ENCODE peak calls at places on chromosomes 2 and 18, in eight cellular contexts. One of them, this sample, is unnamed.

GRCh38 chr2:173881466-173881865 is 83.7 kb downstream of the SP3 start:
- DNase-seq in heart left ventricle: no peak
- DNase-seq in GM12865: no peak
- DNase-seq in ascending aorta: no peak
- DNase-seq in NT2/D1: no peak
- DNase-seq in epithelial cell of proximal tubule: no peak
- DNase-seq in tibial artery: peak; percentile 45
- DNase-seq in neural progenitor cell: no peak
- DNase-seq in this sample: no peak

GRCh38 chr18:61333746-61334490 is 688 bp downstream of the CDH20 start:
- DNase-seq in tibial artery: no peak
- DNase-seq in epithelial cell of proximal tubule: no peak
- DNase-seq in NT2/D1: peak; percentile 1
- DNase-seq in GM12865: no peak
- DNase-seq in neural progenitor cell: peak; percentile 61
- DNase-seq in heart left ventricle: peak; percentile 18
- DNase-seq in ascending aorta: no peak
- DNase-seq in this sample: no peak

GRCh38 chr2:16216555-16216938 is 276.2 kb downstream of the MYCN start:
- DNase-seq in neural progenitor cell: peak; percentile 25
- DNase-seq in NT2/D1: no peak
- DNase-seq in tibial artery: no peak
- DNase-seq in heart left ventricle: no peak
- DNase-seq in ascending aorta: no peak
- DNase-seq in epithelial cell of proximal tubule: no peak
- DNase-seq in GM12865: no peak
- DNase-seq in this sample: no peak

GRCh38 chr2:68018727-68019126 is 44.1 kb downstream of the C1D start:
- DNase-seq in heart left ventricle: no peak
- DNase-seq in epithelial cell of proximal tubule: no peak
- DNase-seq in neural progenitor cell: no peak
- DNase-seq in tibial artery: no peak
- DNase-seq in GM12865: no peak
- DNase-seq in ascending aorta: no peak
- DNase-seq in NT2/D1: no peak
- DNase-seq in this sample: no peak

GRCh38 chr2:56008661-56009411 is 85.3 kb upstream of the EFEMP1 start:
- DNase-seq in GM12865: no peak
- DNase-seq in epithelial cell of proximal tubule: peak; percentile 52
- DNase-seq in ascending aorta: no peak
- DNase-seq in heart left ventricle: peak; percentile 61
- DNase-seq in neural progenitor cell: peak; percentile 94
- DNase-seq in NT2/D1: peak; percentile 49
- DNase-seq in tibial artery: peak; percentile 60
- DNase-seq in this sample: peak; percentile 6

GRCh38 chr2:177489719-177490301 is 97.2 kb downstream of the AGPS start:
- DNase-seq in GM12865: peak; percentile 9
- DNase-seq in ascending aorta: no peak
- DNase-seq in heart left ventricle: no peak
- DNase-seq in neural progenitor cell: peak; percentile 52
- DNase-seq in epithelial cell of proximal tubule: no peak
- DNase-seq in NT2/D1: peak; percentile 20
- DNase-seq in tibial artery: no peak
- DNase-seq in this sample: no peak

GRCh38 chr2:138507267-138507666 is 5.7 kb downstream of the SPOPL start:
- DNase-seq in NT2/D1: no peak
- DNase-seq in heart left ventricle: no peak
- DNase-seq in ascending aorta: no peak
- DNase-seq in neural progenitor cell: no peak
- DNase-seq in epithelial cell of proximal tubule: no peak
- DNase-seq in tibial artery: no peak
- DNase-seq in GM12865: no peak
- DNase-seq in this sample: no peak

GRCh38 chr2:195304310-195304709 is 352.7 kb upstream of the SLC39A10 start:
- DNase-seq in neural progenitor cell: peak; percentile 48
- DNase-seq in GM12865: peak; percentile 37
- DNase-seq in ascending aorta: no peak
- DNase-seq in heart left ventricle: no peak
- DNase-seq in epithelial cell of proximal tubule: no peak
- DNase-seq in tibial artery: no peak
- DNase-seq in NT2/D1: peak; percentile 39
- DNase-seq in this sample: no peak

GRCh38 chr18:9495916-9496540 is 20.7 kb downstream of the RALBP1 start:
- DNase-seq in epithelial cell of proximal tubule: no peak
- DNase-seq in neural progenitor cell: no peak
- DNase-seq in ascending aorta: no peak
- DNase-seq in heart left ventricle: no peak
- DNase-seq in GM12865: no peak
- DNase-seq in NT2/D1: no peak
- DNase-seq in tibial artery: no peak
- DNase-seq in this sample: no peak

GRCh38 chr2:1544478-1545069 is 131.3 kb downstream of the TPO start:
- DNase-seq in tibial artery: no peak
- DNase-seq in NT2/D1: no peak
- DNase-seq in ascending aorta: no peak
- DNase-seq in heart left ventricle: no peak
- DNase-seq in neural progenitor cell: no peak
- DNase-seq in GM12865: no peak
- DNase-seq in epithelial cell of proximal tubule: peak; percentile 12
- DNase-seq in this sample: no peak

GRCh38 chr2:109195193-109196045 is 66.4 kb downstream of the SH3RF3 start:
- DNase-seq in ascending aorta: peak; percentile 72
- DNase-seq in heart left ventricle: peak; percentile 75
- DNase-seq in tibial artery: no peak
- DNase-seq in epithelial cell of proximal tubule: no peak
- DNase-seq in GM12865: peak; percentile 19
- DNase-seq in neural progenitor cell: no peak
- DNase-seq in NT2/D1: no peak
- DNase-seq in this sample: no peak

GRCh38 chr18:52077251-52077983 is 262.6 kb upstream of the DCC start:
- DNase-seq in neural progenitor cell: no peak
- DNase-seq in ascending aorta: no peak
- DNase-seq in GM12865: no peak
- DNase-seq in tibial artery: no peak
- DNase-seq in epithelial cell of proximal tubule: no peak
- DNase-seq in NT2/D1: no peak
- DNase-seq in heart left ventricle: no peak
- DNase-seq in this sample: no peak

GRCh38 chr2:23512778-23513177 is 127.8 kb downstream of the KLHL29 start:
- DNase-seq in GM12865: no peak
- DNase-seq in heart left ventricle: no peak
- DNase-seq in tibial artery: no peak
- DNase-seq in ascending aorta: no peak
- DNase-seq in NT2/D1: no peak
- DNase-seq in neural progenitor cell: no peak
- DNase-seq in epithelial cell of proximal tubule: no peak
- DNase-seq in this sample: no peak

GRCh38 chr2:217932661-217933325 is 70.0 kb downstream of the TNS1 start:
- DNase-seq in heart left ventricle: peak; percentile 70
- DNase-seq in neural progenitor cell: peak; percentile 35
- DNase-seq in tibial artery: no peak
- DNase-seq in ascending aorta: no peak
- DNase-seq in GM12865: no peak
- DNase-seq in NT2/D1: no peak
- DNase-seq in epithelial cell of proximal tubule: no peak
- DNase-seq in this sample: no peak

GRCh38 chr2:47034973-47035609 is 119.5 kb upstream of the MCFD2 start:
- DNase-seq in ascending aorta: peak; percentile 79
- DNase-seq in epithelial cell of proximal tubule: peak; percentile 61
- DNase-seq in NT2/D1: no peak
- DNase-seq in heart left ventricle: peak; percentile 76
- DNase-seq in tibial artery: peak; percentile 77
- DNase-seq in GM12865: peak; percentile 38
- DNase-seq in neural progenitor cell: peak; percentile 64
- DNase-seq in this sample: no peak

GRCh38 chr2:109530712-109531111 is 83.1 kb downstream of the SEPTIN10 start:
- DNase-seq in neural progenitor cell: no peak
- DNase-seq in GM12865: no peak
- DNase-seq in heart left ventricle: no peak
- DNase-seq in epithelial cell of proximal tubule: no peak
- DNase-seq in NT2/D1: no peak
- DNase-seq in tibial artery: no peak
- DNase-seq in ascending aorta: peak; percentile 22
- DNase-seq in this sample: no peak

GRCh38 chr2:88059979-88060906 is 4.7 kb upstream of the KRCC1 start:
- DNase-seq in tibial artery: no peak
- DNase-seq in NT2/D1: no peak
- DNase-seq in epithelial cell of proximal tubule: no peak
- DNase-seq in neural progenitor cell: peak; percentile 56
- DNase-seq in heart left ventricle: no peak
- DNase-seq in ascending aorta: no peak
- DNase-seq in GM12865: peak; percentile 52
- DNase-seq in this sample: no peak

GRCh38 chr2:136101042-136101441 is 16.9 kb downstream of the CXCR4 start:
- DNase-seq in ascending aorta: no peak
- DNase-seq in heart left ventricle: no peak
- DNase-seq in epithelial cell of proximal tubule: no peak
- DNase-seq in neural progenitor cell: no peak
- DNase-seq in GM12865: peak; percentile 26
- DNase-seq in NT2/D1: no peak
- DNase-seq in tibial artery: no peak
- DNase-seq in this sample: no peak

GRCh38 chr2:240839152-240840143 is 19.4 kb upstream of the KIF1A start:
- DNase-seq in heart left ventricle: no peak
- DNase-seq in GM12865: no peak
- DNase-seq in epithelial cell of proximal tubule: no peak
- DNase-seq in NT2/D1: no peak
- DNase-seq in ascending aorta: no peak
- DNase-seq in tibial artery: no peak
- DNase-seq in neural progenitor cell: no peak
- DNase-seq in this sample: no peak

GRCh38 chr2:98445708-98446577 is 1.3 kb downstream of the INPP4A start:
- DNase-seq in heart left ventricle: no peak
- DNase-seq in GM12865: peak; percentile 34
- DNase-seq in tibial artery: no peak
- DNase-seq in epithelial cell of proximal tubule: no peak
- DNase-seq in neural progenitor cell: no peak
- DNase-seq in NT2/D1: no peak
- DNase-seq in ascending aorta: no peak
- DNase-seq in this sample: no peak

GRCh38 chr2:45002661-45003210 is 6.5 kb downstream of the SIX2 start:
- DNase-seq in GM12865: no peak
- DNase-seq in heart left ventricle: no peak
- DNase-seq in ascending aorta: no peak
- DNase-seq in tibial artery: no peak
- DNase-seq in NT2/D1: no peak
- DNase-seq in epithelial cell of proximal tubule: no peak
- DNase-seq in neural progenitor cell: no peak
- DNase-seq in this sample: no peak

GRCh38 chr2:37306024-37306423 is 18.6 kb downstream of the PRKD3 start:
- DNase-seq in heart left ventricle: no peak
- DNase-seq in epithelial cell of proximal tubule: no peak
- DNase-seq in NT2/D1: no peak
- DNase-seq in ascending aorta: no peak
- DNase-seq in GM12865: no peak
- DNase-seq in neural progenitor cell: no peak
- DNase-seq in tibial artery: no peak
- DNase-seq in this sample: no peak

GRCh38 chr2:105391058-105391627 is 7.7 kb downstream of the FHL2 start:
- DNase-seq in tibial artery: no peak
- DNase-seq in NT2/D1: no peak
- DNase-seq in epithelial cell of proximal tubule: no peak
- DNase-seq in GM12865: no peak
- DNase-seq in heart left ventricle: peak; percentile 28
- DNase-seq in neural progenitor cell: no peak
- DNase-seq in ascending aorta: peak; percentile 46
- DNase-seq in this sample: no peak

GRCh38 chr18:28087173-28087563 is 89.8 kb downstream of the CDH2 start:
- DNase-seq in epithelial cell of proximal tubule: no peak
- DNase-seq in GM12865: no peak
- DNase-seq in neural progenitor cell: no peak
- DNase-seq in NT2/D1: no peak
- DNase-seq in heart left ventricle: peak; percentile 40
- DNase-seq in tibial artery: no peak
- DNase-seq in ascending aorta: no peak
- DNase-seq in this sample: no peak
- H3K4me3 ChIP-seq in epithelial cell of proximal tubule: no peak overlapping the region
- H3K4me3 ChIP-seq in GM12865: no peak overlapping the region
- H3K4me3 ChIP-seq in neural progenitor cell: peak overlapping the region; percentile 28
- H3K4me3 ChIP-seq in NT2/D1: no peak overlapping the region
- H3K4me3 ChIP-seq in heart left ventricle: no peak overlapping the region
- H3K4me3 ChIP-seq in tibial artery: no peak overlapping the region
- H3K4me3 ChIP-seq in ascending aorta: no peak overlapping the region
- H3K4me3 ChIP-seq in this sample: peak overlapping the region; percentile 39

GRCh38 chr2:232696609-232697058 is 497 bp upstream of the GIGYF2 start:
- DNase-seq in ascending aorta: no peak
- DNase-seq in heart left ventricle: no peak
- DNase-seq in NT2/D1: no peak
- DNase-seq in neural progenitor cell: no peak
- DNase-seq in tibial artery: no peak
- DNase-seq in epithelial cell of proximal tubule: no peak
- DNase-seq in GM12865: no peak
- DNase-seq in this sample: no peak
- H3K4me3 ChIP-seq in ascending aorta: peak overlapping the region; percentile 98
- H3K4me3 ChIP-seq in heart left ventricle: peak overlapping the region; percentile 96
- H3K4me3 ChIP-seq in NT2/D1: no peak overlapping the region
- H3K4me3 ChIP-seq in neural progenitor cell: peak overlapping the region; percentile 99
- H3K4me3 ChIP-seq in tibial artery: peak overlapping the region; percentile 96
- H3K4me3 ChIP-seq in epithelial cell of proximal tubule: peak overlapping the region; percentile 70
- H3K4me3 ChIP-seq in GM12865: peak overlapping the region; percentile 91
- H3K4me3 ChIP-seq in this sample: peak overlapping the region; percentile 83

GRCh38 chr2:6362671-6363450 is 502.8 kb downstream of the CMPK2 start:
- DNase-seq in neural progenitor cell: no peak
- DNase-seq in NT2/D1: no peak
- DNase-seq in epithelial cell of proximal tubule: no peak
- DNase-seq in GM12865: no peak
- DNase-seq in heart left ventricle: no peak
- DNase-seq in tibial artery: no peak
- DNase-seq in ascending aorta: no peak
- DNase-seq in this sample: no peak
- H3K4me3 ChIP-seq in neural progenitor cell: no peak overlapping the region
- H3K4me3 ChIP-seq in NT2/D1: no peak overlapping the region
- H3K4me3 ChIP-seq in epithelial cell of proximal tubule: no peak overlapping the region
- H3K4me3 ChIP-seq in GM12865: no peak overlapping the region
- H3K4me3 ChIP-seq in heart left ventricle: no peak overlapping the region
- H3K4me3 ChIP-seq in tibial artery: no peak overlapping the region
- H3K4me3 ChIP-seq in ascending aorta: no peak overlapping the region
- H3K4me3 ChIP-seq in this sample: no peak overlapping the region

GRCh38 chr2:96522304-96523203 is 14.0 kb upstream of the ARID5A start:
- DNase-seq in epithelial cell of proximal tubule: no peak
- DNase-seq in heart left ventricle: no peak
- DNase-seq in GM12865: no peak
- DNase-seq in tibial artery: no peak
- DNase-seq in ascending aorta: no peak
- DNase-seq in neural progenitor cell: no peak
- DNase-seq in NT2/D1: no peak
- DNase-seq in this sample: no peak

GRCh38 chr2:96526101-96526591 is 10.4 kb upstream of the ARID5A start:
- DNase-seq in epithelial cell of proximal tubule: no peak
- DNase-seq in NT2/D1: no peak
- DNase-seq in tibial artery: no peak
- DNase-seq in ascending aorta: no peak
- DNase-seq in GM12865: no peak
- DNase-seq in neural progenitor cell: no peak
- DNase-seq in heart left ventricle: no peak
- DNase-seq in this sample: no peak

GRCh38 chr2:96525211-96525507 is 11.4 kb upstream of the ARID5A start:
- DNase-seq in epithelial cell of proximal tubule: no peak
- DNase-seq in neural progenitor cell: no peak
- DNase-seq in heart left ventricle: no peak
- DNase-seq in GM12865: no peak
- DNase-seq in ascending aorta: no peak
- DNase-seq in tibial artery: no peak
- DNase-seq in NT2/D1: no peak
- DNase-seq in this sample: no peak

GRCh38 chr2:96524482-96525210 is 11.9 kb upstream of the ARID5A start:
- DNase-seq in NT2/D1: no peak
- DNase-seq in GM12865: peak; percentile 64
- DNase-seq in tibial artery: no peak
- DNase-seq in neural progenitor cell: no peak
- DNase-seq in heart left ventricle: no peak
- DNase-seq in ascending aorta: no peak
- DNase-seq in epithelial cell of proximal tubule: no peak
- DNase-seq in this sample: no peak

GRCh38 chr2:96523659-96524481 is 12.7 kb upstream of the ARID5A start:
- DNase-seq in epithelial cell of proximal tubule: no peak
- DNase-seq in tibial artery: no peak
- DNase-seq in NT2/D1: no peak
- DNase-seq in ascending aorta: no peak
- DNase-seq in GM12865: no peak
- DNase-seq in heart left ventricle: no peak
- DNase-seq in neural progenitor cell: no peak
- DNase-seq in this sample: no peak
- H3K4me3 ChIP-seq in epithelial cell of proximal tubule: no peak overlapping the region
- H3K4me3 ChIP-seq in tibial artery: no peak overlapping the region
- H3K4me3 ChIP-seq in NT2/D1: no peak overlapping the region
- H3K4me3 ChIP-seq in ascending aorta: no peak overlapping the region
- H3K4me3 ChIP-seq in GM12865: peak overlapping the region; percentile 32
- H3K4me3 ChIP-seq in heart left ventricle: no peak overlapping the region
- H3K4me3 ChIP-seq in neural progenitor cell: no peak overlapping the region
- H3K4me3 ChIP-seq in this sample: no peak overlapping the region

This sample was measured in thoracic aorta.